ENCODE peak calls at places on chromosomes 11 and 22, in five cellular contexts. Z is A549, F is IMR-90, L is GM12878, S is K562. B is an unnamed sample.
A peak's percentile ranks its signal among the peaks of the same experiment; 100 is the strongest.

GRCh38 chr11:122779047-122779629 is 59.2 kb upstream of the CRTAM start:
- DNase-seq in Z (no peak), F (no peak), L (no peak), S (no peak), B (peak; percentile 43)

GRCh38 chr11:69674267-69674885 is 777 bp downstream of the LTO1 start:
- DNase-seq in Z (no peak), F (peak; percentile 92), L (no peak), S (peak; percentile 52), B (no peak)

GRCh38 chr11:121119444-121119843 is 18.4 kb downstream of the TECTA start:
- DNase-seq in Z (no peak), F (no peak), L (no peak), S (no peak), B (peak; percentile 51)

GRCh38 chr11:126305699-126306098 is 1.8 kb downstream of the DCPS start:
- DNase-seq in Z (no peak), F (no peak), L (peak; percentile 63), S (no peak), B (no peak)

GRCh38 chr11:128463386-128463829 is 124.0 kb downstream of the ETS1 start:
- DNase-seq in Z (no peak), F (peak; percentile 99), L (no peak), S (no peak), B (peak; percentile 39)

GRCh38 chr11:35235944-35236666 is 97.1 kb downstream of the CD44 start:
- DNase-seq in Z (peak; percentile 8), F (no peak), L (no peak), S (no peak), B (no peak)

GRCh38 chr22:33919591-33920501 is at the start of gene LARGE1:
- DNase-seq in Z (peak; percentile 11), F (peak; percentile 20), L (no peak), S (peak; percentile 3), B (peak; percentile 72)

GRCh38 chr22:20591660-20592310 is 84.4 kb downstream of the MED15 start:
- DNase-seq in Z (no peak), F (peak; percentile 13), L (no peak), S (peak; percentile 86), B (no peak)

GRCh38 chr11:120805960-120806555 is 217.8 kb upstream of the TBCEL start:
- DNase-seq in Z (no peak), F (no peak), L (no peak), S (no peak), B (no peak)

GRCh38 chr11:96397863-96398262 is 8.1 kb downstream of the JRKL start:
- DNase-seq in Z (no peak), F (no peak), L (no peak), S (no peak), B (no peak)

DNA sequence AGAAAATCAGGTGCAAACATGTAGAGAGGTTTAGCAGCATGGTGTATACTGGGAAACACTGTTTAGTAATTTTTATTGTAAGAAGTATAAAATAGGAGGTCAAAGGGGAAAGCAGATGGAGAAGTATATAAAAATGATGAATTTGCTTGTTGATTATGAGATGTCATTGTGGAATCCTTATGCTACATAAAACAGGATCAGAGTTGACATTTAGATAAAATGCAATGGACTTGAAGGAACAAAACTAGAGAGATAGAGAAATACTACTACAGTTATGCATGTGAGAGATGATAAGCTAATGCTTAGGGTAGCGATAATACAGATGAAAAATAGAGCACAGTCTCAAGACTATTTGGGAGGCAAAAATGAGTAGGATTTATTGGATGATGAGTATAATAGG is 191.9 kb upstream of the CTSC start:
- DNase-seq in Z (no peak), F (no peak), L (no peak), S (no peak), B (no peak)
- H3K4me1 ChIP-seq in Z (no peaks in the 10 kb centered on the region), F (no peaks in the 10 kb centered on the region), L (no peaks in the 10 kb centered on the region), S (no peaks in the 10 kb centered on the region), B (no peaks in the 10 kb centered on the region)

GRCh38 chr22:35379146-35379993 is 1.5 kb upstream of the HMOX1 start:
- DNase-seq in Z (no peak), F (no peak), L (no peak), S (no peak), B (no peak)

GRCh38 chr22:35376728-35377472 is 4.0 kb upstream of the HMOX1 start:
- DNase-seq in Z (peak; percentile 75), F (peak; percentile 99), L (peak; percentile 87), S (peak; percentile 85), B (no peak)

GRCh38 chr22:35380013-35380412 is 883 bp upstream of the HMOX1 start:
- DNase-seq in Z (no peak), F (peak; percentile 17), L (no peak), S (no peak), B (no peak)

GRCh38 chr22:35378547-35379078 is 2.3 kb upstream of the HMOX1 start:
- DNase-seq in Z (no peak), F (no peak), L (no peak), S (no peak), B (no peak)

DNA sequence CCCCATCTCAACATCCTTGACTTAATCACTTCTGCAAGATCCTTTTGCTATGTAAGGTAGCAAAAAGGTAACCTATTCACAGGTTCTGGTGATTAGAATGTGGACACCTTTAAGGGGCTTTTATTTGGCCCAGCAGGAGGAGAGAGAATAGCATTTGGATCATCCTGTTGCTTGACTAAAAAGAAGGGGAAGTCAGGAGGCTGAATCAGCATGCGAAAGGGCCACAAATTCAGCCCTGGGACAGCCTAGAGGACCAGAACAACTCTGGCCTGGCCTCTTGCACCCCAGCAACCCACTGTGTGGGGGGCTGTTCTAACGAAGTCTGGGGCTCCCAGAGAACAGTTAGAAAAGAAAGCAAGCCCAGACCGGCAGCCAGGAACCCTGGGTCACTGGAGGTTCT is 3.2 kb upstream of the HMOX1 start:
- DNase-seq in Z (no peak), F (no peak), L (no peak), S (no peak), B (no peak)
- TF ChIP-seq RCOR1 in Z (no peak), F (no peak), L (no peak), S (no peak), B (no peak)

DNA sequence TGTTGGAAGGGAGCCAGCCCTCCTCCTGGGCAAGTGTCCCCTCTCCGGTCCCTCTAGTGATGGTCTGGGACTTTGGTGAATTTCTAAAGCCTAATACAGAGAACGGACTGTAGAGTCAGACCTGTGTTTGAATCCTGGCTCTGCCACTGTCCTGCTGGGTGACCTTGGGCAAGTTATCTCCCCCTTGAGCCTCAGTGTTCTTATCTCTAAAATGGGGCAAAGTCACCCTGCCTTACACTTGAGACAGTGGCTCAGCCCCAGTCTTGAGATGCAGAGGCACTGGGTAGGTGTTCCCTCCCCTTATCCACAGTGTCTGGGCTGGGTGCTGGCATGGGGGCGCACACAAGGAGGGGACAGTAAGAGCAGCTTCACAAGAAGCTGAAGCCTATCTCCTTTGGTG is 20.9 kb downstream of the DGAT2 start:
- DNase-seq in Z (no peak), F (no peak), L (no peak), S (no peak), B (no peak)
- H3K4me1 ChIP-seq in Z (peaks cover 15% of the 10 kb centered on the region), F (no peaks in the 10 kb centered on the region), L (no peaks in the 10 kb centered on the region), S (no peaks in the 10 kb centered on the region), B (no peaks in the 10 kb centered on the region)

GRCh38 chr11:43992834-43993637 is 50.6 kb downstream of the C11orf96 start:
- DNase-seq in Z (no peak), F (peak; percentile 53), L (no peak), S (no peak), B (no peak)
- TF ChIP-seq RCOR1 in Z (no peak), F (no peak), L (no peak), S (no peak), B (no peak)

GRCh38 chr22:23245799-23246136 is 65.5 kb downstream of the BCR start:
- DNase-seq in Z (no peak), F (peak; percentile 21), L (no peak), S (no peak), B (no peak)

GRCh38 chr22:23244690-23245044 is 64.4 kb downstream of the BCR start:
- DNase-seq in Z (no peak), F (no peak), L (no peak), S (peak; percentile 60), B (no peak)

GRCh38 chr22:23245045-23245798 is 64.9 kb downstream of the BCR start:
- DNase-seq in Z (no peak), F (peak; percentile 55), L (no peak), S (peak; percentile 55), B (no peak)

GRCh38 chr22:23248583-23248982 is 68.3 kb downstream of the BCR start:
- DNase-seq in Z (no peak), F (peak; percentile 63), L (no peak), S (peak; percentile 61), B (no peak)

GRCh38 chr22:23246982-23247766 is 66.9 kb downstream of the BCR start:
- DNase-seq in Z (no peak), F (no peak), L (no peak), S (peak; percentile 59), B (no peak)
- H3K4me1 ChIP-seq in Z (peaks cover 8% of the 10 kb centered on the region), F (peaks cover 23% of the 10 kb centered on the region), L (peaks cover 19% of the 10 kb centered on the region), S (peaks cover 67% of the 10 kb centered on the region), B (peaks cover 22% of the 10 kb centered on the region)

DNA sequence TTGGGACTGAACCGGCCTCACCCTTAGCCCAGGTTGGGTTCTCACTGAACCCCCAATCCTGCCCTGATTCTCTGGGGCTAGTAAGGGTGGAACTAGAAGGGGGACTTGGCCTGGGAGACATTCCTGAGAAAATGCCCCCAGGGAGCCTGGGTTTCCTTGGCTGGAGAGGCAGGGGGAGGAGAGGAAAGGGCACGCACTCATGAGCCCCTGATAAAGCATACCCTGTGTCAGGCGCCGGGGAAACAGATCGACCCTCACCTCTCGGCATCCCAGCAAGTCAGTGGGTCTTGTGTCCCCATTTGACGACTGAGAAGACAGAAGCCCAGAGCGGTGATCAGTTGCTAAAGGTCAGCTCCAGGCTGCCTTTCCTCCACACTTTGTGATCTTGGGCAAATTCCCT is 47.7 kb upstream of the RTL6 start:
- DNase-seq in Z (no peak), F (no peak), L (no peak), S (no peak), B (no peak)
- TF ChIP-seq RCOR1 in Z (no peak), F (no peak), L (no peak), S (no peak), B (no peak)

GRCh38 chr11:102120437-102120935 is 10.2 kb downstream of the YAP1 start:
- DNase-seq in Z (peak; percentile 24), F (peak; percentile 39), L (no peak), S (no peak), B (no peak)

GRCh38 chr11:102118937-102119336 is 8.7 kb downstream of the YAP1 start:
- DNase-seq in Z (no peak), F (no peak), L (no peak), S (no peak), B (no peak)

GRCh38 chr11:102117472-102118113 is 7.3 kb downstream of the YAP1 start:
- DNase-seq in Z (no peak), F (peak; percentile 48), L (no peak), S (no peak), B (no peak)

GRCh38 chr11:102121329-102121728 is 11.1 kb downstream of the YAP1 start:
- DNase-seq in Z (no peak), F (peak; percentile 19), L (no peak), S (no peak), B (no peak)

DNA sequence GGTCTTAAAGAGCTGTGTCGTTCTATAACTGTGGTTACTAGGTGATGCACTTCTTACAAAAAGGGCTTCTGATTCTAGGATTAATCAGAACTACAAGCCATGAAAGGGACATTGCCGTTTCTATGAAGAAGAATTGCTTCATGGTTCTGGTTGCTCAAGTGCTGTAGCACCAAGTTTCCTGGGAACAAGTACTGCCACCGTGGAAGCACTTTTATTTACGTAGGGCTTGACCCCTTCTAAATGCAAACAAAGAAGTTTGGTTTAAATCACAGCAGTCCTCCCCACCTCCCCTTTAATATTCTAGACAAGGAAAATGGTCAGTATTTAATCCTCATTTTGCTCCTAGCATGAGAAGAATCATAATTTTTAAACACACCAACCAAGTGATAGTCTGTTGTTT is 9.8 kb downstream of the YAP1 start:
- DNase-seq in Z (peak; percentile 13), F (peak; percentile 41), L (no peak), S (no peak), B (no peak)
- H3K4me1 ChIP-seq in Z (peaks cover 66% of the 10 kb centered on the region), F (peaks cover 24% of the 10 kb centered on the region), L (no peaks in the 10 kb centered on the region), S (no peaks in the 10 kb centered on the region), B (peaks cover 62% of the 10 kb centered on the region)

GRCh38 chr11:131043251-131043650 is 127.0 kb upstream of the SNX19 start:
- DNase-seq in Z (no peak), F (no peak), L (no peak), S (no peak), B (no peak)
- TF ChIP-seq RCOR1 in Z (no peak), F (no peak), L (no peak), S (no peak), B (no peak)

B was measured in SK-N-SH.